ENCODE peak calls at places on chromosomes 6 and 20, in seven cellular contexts. X is IMR-90, T is H1, I is mesenchymal stem cell, K is mesendoderm, J is trophoblast cell, C is H9. W is an unnamed sample.

GRCh38 chr6:89313006-89313405 is 2.1 kb downstream of the GABRR2 start:
- DNase-seq in J (no peak), K (no peak), X (peak), T (no peak), I (peak), C (no peak), W (no peak)

GRCh38 chr20:53869466-53870258 is 200.7 kb downstream of the BCAS1 start:
- DNase-seq in C (peak), K (peak), T (no peak), I (peak), X (peak), J (peak), W (peak)

GRCh38 chr20:49641683-49642649 is 71.7 kb downstream of the B4GALT5 start:
- DNase-seq in T (no peak), C (no peak), X (peak), I (peak), K (no peak), J (no peak), W (no peak)

GRCh38 chr20:2402271-2402980 is 21.7 kb downstream of the TGM6 start:
- DNase-seq in K (peak), C (no peak), X (peak), T (no peak), J (peak), I (peak), W (no peak)

GRCh38 chr6:108768176-108768555 is 80.1 kb upstream of the ARMC2 start:
- DNase-seq in I (no peak), X (no peak), J (no peak), K (no peak), T (no peak), C (no peak), W (peak)

GRCh38 chr20:20010639-20011500 is 6.3 kb upstream of the NAA20 start:
- DNase-seq in I (peak), C (no peak), K (no peak), T (no peak), X (peak), J (no peak), W (no peak)

GRCh38 chr6:121932071-121933009 is 467.1 kb upstream of the HSF2 start:
- DNase-seq in X (peak), J (peak), C (peak), T (peak), I (peak), K (peak), W (peak)

GRCh38 chr20:45484676-45485075 is 15.1 kb downstream of the WFDC2 start:
- DNase-seq in I (no peak), T (no peak), X (no peak), C (no peak), J (no peak), K (peak), W (no peak)

DNA sequence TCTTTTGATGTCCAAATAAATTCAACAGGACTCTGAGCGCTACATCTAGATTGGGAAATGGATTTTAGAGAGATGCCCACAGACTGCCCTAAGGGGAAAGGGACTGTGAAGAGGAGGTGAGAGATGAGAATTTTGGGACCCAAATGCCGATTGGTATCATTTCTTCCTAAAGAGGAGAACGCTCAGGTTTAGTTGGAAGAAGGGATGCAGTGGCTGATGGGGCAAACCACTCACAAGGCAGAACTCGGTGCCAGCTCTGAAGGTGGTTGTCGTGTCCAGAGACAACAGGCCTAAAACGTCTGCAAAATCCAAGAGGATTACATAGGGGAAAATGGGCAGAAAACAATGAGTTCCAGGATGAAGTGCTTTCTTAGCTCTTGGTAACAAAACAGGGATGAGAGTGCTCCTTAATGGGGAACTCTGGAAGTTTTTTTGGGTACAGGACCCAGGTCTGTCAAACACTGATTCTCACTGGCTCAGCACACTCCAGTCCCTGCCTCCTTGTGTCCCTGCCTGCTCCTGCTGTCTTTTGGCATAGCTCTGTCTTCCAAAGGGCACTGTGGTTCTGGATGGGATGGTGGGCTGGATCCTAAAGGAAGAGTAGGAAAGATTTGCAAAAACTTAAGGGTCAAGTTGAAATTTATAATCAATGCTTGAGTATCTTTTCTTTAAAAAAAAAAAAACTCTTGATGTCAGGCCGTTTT is 29.0 kb downstream of the NEDD9 start:
- DNase-seq in C (no peak), T (no peak), J (no peak), I (no peak), K (no peak), X (no peak), W (no peak)
- H2BK5ac ChIP-seq in C (no peak), T (peak), J (no peak), I (no peak), K (no peak), X (peak), W (no peak)

DNA sequence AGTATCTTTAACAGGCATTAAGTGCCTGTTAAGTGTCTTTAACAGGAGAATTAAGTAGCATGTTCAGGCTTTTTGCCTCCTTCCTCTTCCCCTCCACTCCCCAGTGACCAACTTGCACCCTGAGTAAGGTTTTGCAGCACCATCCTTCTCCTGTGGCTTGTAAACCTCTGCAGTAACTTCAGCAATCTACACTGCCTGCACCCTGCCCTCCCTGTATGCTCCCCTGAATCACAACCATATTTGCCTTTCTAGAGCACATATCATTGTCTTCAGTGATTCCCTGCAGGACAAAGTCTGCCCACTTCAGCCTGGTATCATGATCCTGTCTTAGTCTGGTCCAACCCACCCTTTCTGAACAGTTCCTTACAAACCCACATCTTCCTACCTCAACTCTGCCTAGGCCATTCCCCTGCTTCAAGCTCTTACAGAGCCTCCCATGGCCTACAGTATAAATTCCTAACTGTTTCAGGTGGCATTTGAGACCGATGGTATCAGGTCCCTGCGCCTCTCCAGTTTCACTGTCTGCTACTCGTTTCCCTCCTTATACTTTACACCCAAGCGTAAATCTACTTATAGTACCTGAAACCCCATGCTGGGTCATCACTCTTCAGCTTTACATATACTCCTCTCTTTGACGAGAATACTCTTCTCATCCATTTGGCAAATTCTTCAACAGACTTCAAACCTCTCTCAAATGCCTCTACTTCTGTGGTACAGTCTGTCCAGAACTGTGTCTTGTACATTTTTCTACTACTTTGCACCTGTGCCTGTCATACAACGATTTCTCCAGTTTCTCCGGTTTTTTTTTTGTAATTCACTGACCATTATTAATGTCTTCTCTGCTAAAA is 69.8 kb downstream of the ZHX3 start:
- DNase-seq in J (no peak), C (no peak), I (no peak), X (no peak), K (no peak), T (no peak), W (no peak)
- H3K23ac ChIP-seq in J (no peak), C (no peak), I (no peak), X (peak), K (no peak), T (no peak), W (no peak)

GRCh38 chr6:99348220-99348822 is 1.2 kb downstream of the FAXC start:
- DNase-seq in I (no peak), C (no peak), J (peak), K (peak), T (no peak), X (no peak), W (no peak)

GRCh38 chr6:99350573-99350972 is 1.1 kb upstream of the FAXC start:
- DNase-seq in X (no peak), I (no peak), K (peak), C (peak), T (no peak), J (no peak), W (no peak)

GRCh38 chr6:99349620-99350141 is at the start of gene FAXC:
- DNase-seq in I (peak), X (peak), J (peak), T (no peak), K (peak), C (peak), W (peak)

GRCh38 chr6:99347804-99348203 is 1.7 kb downstream of the FAXC start:
- DNase-seq in K (peak), T (no peak), I (no peak), J (peak), C (no peak), X (no peak), W (no peak)

GRCh38 chr6:99348823-99349619 is 453 bp downstream of the FAXC start:
- DNase-seq in T (no peak), K (peak), I (peak), C (peak), X (peak), J (peak), W (peak)
- H2BK5ac ChIP-seq in T (peak), K (no peak), I (no peak), C (no peak), X (no peak), J (peak), W (peak)

GRCh38 chr6:161788531-161788930 is 514.7 kb upstream of the AGPAT4 start:
- DNase-seq in T (no peak), K (no peak), J (peak), C (no peak), X (no peak), I (no peak), W (no peak)
- H3K23ac ChIP-seq in T (no peak), K (no peak), J (no peak), C (no peak), X (no peak), I (no peak), W (no peak)

DNA sequence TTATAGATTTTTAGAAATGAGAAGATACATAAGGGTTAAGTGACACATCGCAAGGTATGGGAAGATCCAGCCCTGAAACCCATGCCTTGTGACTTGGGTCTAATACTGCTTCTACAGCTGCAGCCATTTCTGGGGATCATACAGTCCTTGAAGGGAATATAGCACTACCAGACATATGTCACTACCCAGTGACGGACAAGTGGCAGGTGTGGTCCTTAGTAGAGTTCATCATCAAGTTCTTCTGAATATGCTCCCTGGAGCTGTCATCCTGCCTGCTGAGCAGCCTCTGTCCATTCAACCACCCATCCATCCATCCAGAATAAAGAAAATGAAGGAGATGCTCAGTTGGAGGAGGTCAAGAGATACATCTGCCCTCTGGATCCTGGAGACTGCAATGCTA is 118.6 kb upstream of the ASF1A start:
- DNase-seq in I (no peak), K (no peak), C (no peak), T (no peak), X (no peak), J (no peak), W (no peak)
- H2BK5ac ChIP-seq in I (no peak), K (no peak), C (no peak), T (no peak), X (no peak), J (peak), W (no peak)

GRCh38 chr6:33425668-33426577 is 6.1 kb downstream of the SYNGAP1 start:
- DNase-seq in K (peak), T (no peak), X (peak), J (peak), I (peak), C (peak), W (peak)

GRCh38 chr6:33421344-33421643 is 1.4 kb downstream of the SYNGAP1 start:
- DNase-seq in I (no peak), J (no peak), K (no peak), X (no peak), C (no peak), T (no peak), W (no peak)

GRCh38 chr6:33420493-33421343 is 853 bp downstream of the SYNGAP1 start:
- DNase-seq in X (no peak), C (no peak), K (peak), J (no peak), I (no peak), T (no peak), W (no peak)

GRCh38 chr6:33424855-33425667 is 5.2 kb downstream of the SYNGAP1 start:
- DNase-seq in J (no peak), K (no peak), T (no peak), C (no peak), X (no peak), I (no peak), W (no peak)

DNA sequence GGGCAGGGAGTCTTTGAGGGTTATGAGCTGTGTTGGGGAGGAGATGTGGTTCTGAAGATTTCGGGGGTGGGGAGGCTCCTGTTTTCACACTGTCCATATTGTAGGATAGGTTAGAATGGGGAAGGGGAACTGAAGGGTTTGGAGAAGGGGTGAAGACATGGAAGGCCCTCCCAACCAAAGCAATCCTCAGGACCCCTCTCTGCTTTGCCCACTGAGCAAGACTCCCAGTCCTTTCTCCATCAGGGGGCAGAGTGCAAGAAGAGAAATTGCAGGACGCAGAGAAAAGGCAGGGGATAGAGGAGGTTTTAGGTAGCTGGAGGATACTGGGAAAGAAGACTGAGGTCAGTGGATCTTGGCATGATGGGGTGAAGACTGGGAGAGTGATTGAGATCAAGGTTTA is 3.9 kb downstream of the SYNGAP1 start:
- DNase-seq in J (no peak), C (no peak), X (no peak), T (no peak), K (no peak), I (no peak), W (no peak)
- H3K23ac ChIP-seq in J (no peak), C (no peak), X (no peak), T (no peak), K (no peak), I (no peak), W (no peak)

GRCh38 chr6:39073471-39074355 is 25.1 kb downstream of the GLP1R start:
- DNase-seq in K (no peak), X (no peak), T (no peak), J (no peak), I (no peak), C (peak), W (no peak)
- H2BK5ac ChIP-seq in K (no peak), X (no peak), T (no peak), J (no peak), I (no peak), C (no peak), W (no peak)